ENCODE peak calls at places on chromosomes 12 and 14, in nine cellular contexts. One of them, this sample, is unnamed.

GRCh38 chr14:101086926-101087325 is 183.4 kb upstream of the RTL1 start:
- DNase-seq in activated CD8-positive, alpha-beta memory T cell treated with anti-CD3 and anti-CD28 coated beads, Interleukin-2, amount 10 ng/mL, durations not matched to agents 7 days and 5 days: no peak
- DNase-seq in adipocyte: no peak
- DNase-seq in AG08396: no peak
- DNase-seq in uterus: no peak
- DNase-seq in non-pigmented ciliary epithelial cell: no peak
- DNase-seq in LoVo: no peak
- DNase-seq in fibroblast of the conjunctiva: no peak
- DNase-seq in NCI-H1436: no peak
- DNase-seq in this sample: no peak

GRCh38 chr12:100114574-100114973 is 28.1 kb downstream of the BLTP3B start:
- DNase-seq in NCI-H1436: no peak
- DNase-seq in LoVo: no peak
- DNase-seq in activated CD8-positive, alpha-beta memory T cell treated with anti-CD3 and anti-CD28 coated beads, Interleukin-2, amount 10 ng/mL, durations not matched to agents 7 days and 5 days: no peak
- DNase-seq in fibroblast of the conjunctiva: peak; percentile 14
- DNase-seq in non-pigmented ciliary epithelial cell: no peak
- DNase-seq in adipocyte: peak; percentile 34
- DNase-seq in uterus: no peak
- DNase-seq in AG08396: no peak
- DNase-seq in this sample: peak; percentile 12

GRCh38 chr12:119916111-119916510 is 39.0 kb upstream of the CIT start:
- DNase-seq in AG08396: no peak
- DNase-seq in LoVo: no peak
- DNase-seq in adipocyte: no peak
- DNase-seq in NCI-H1436: no peak
- DNase-seq in activated CD8-positive, alpha-beta memory T cell treated with anti-CD3 and anti-CD28 coated beads, Interleukin-2, amount 10 ng/mL, durations not matched to agents 7 days and 5 days: no peak
- DNase-seq in fibroblast of the conjunctiva: no peak
- DNase-seq in uterus: no peak
- DNase-seq in non-pigmented ciliary epithelial cell: no peak
- DNase-seq in this sample: no peak

GRCh38 chr14:40004871-40005503 is 572.8 kb upstream of the FBXO33 start:
- DNase-seq in non-pigmented ciliary epithelial cell: no peak
- DNase-seq in uterus: no peak
- DNase-seq in fibroblast of the conjunctiva: no peak
- DNase-seq in NCI-H1436: no peak
- DNase-seq in adipocyte: no peak
- DNase-seq in AG08396: no peak
- DNase-seq in LoVo: no peak
- DNase-seq in activated CD8-positive, alpha-beta memory T cell treated with anti-CD3 and anti-CD28 coated beads, Interleukin-2, amount 10 ng/mL, durations not matched to agents 7 days and 5 days: no peak
- DNase-seq in this sample: no peak

GRCh38 chr14:75200451-75200850 is 24.0 kb upstream of the TMED10 start:
- DNase-seq in AG08396: no peak
- DNase-seq in non-pigmented ciliary epithelial cell: no peak
- DNase-seq in activated CD8-positive, alpha-beta memory T cell treated with anti-CD3 and anti-CD28 coated beads, Interleukin-2, amount 10 ng/mL, durations not matched to agents 7 days and 5 days: no peak
- DNase-seq in LoVo: peak; percentile 86
- DNase-seq in NCI-H1436: no peak
- DNase-seq in uterus: no peak
- DNase-seq in fibroblast of the conjunctiva: no peak
- DNase-seq in adipocyte: no peak
- DNase-seq in this sample: no peak

GRCh38 chr14:99774526-99775307 is 18.5 kb upstream of the EML1 start:
- DNase-seq in fibroblast of the conjunctiva: no peak
- DNase-seq in adipocyte: no peak
- DNase-seq in uterus: peak; percentile 72
- DNase-seq in NCI-H1436: no peak
- DNase-seq in activated CD8-positive, alpha-beta memory T cell treated with anti-CD3 and anti-CD28 coated beads, Interleukin-2, amount 10 ng/mL, durations not matched to agents 7 days and 5 days: no peak
- DNase-seq in non-pigmented ciliary epithelial cell: no peak
- DNase-seq in LoVo: no peak
- DNase-seq in AG08396: no peak
- DNase-seq in this sample: no peak

GRCh38 chr12:121964813-121965643 is 46.6 kb downstream of the CFAP251 start:
- DNase-seq in activated CD8-positive, alpha-beta memory T cell treated with anti-CD3 and anti-CD28 coated beads, Interleukin-2, amount 10 ng/mL, durations not matched to agents 7 days and 5 days: no peak
- DNase-seq in AG08396: peak; percentile 29
- DNase-seq in fibroblast of the conjunctiva: no peak
- DNase-seq in NCI-H1436: no peak
- DNase-seq in non-pigmented ciliary epithelial cell: no peak
- DNase-seq in adipocyte: peak; percentile 7
- DNase-seq in LoVo: no peak
- DNase-seq in uterus: no peak
- DNase-seq in this sample: peak; percentile 29

GRCh38 chr12:105978276-105978675 is 160.5 kb downstream of the NUAK1 start:
- DNase-seq in adipocyte: no peak
- DNase-seq in activated CD8-positive, alpha-beta memory T cell treated with anti-CD3 and anti-CD28 coated beads, Interleukin-2, amount 10 ng/mL, durations not matched to agents 7 days and 5 days: no peak
- DNase-seq in uterus: no peak
- DNase-seq in non-pigmented ciliary epithelial cell: no peak
- DNase-seq in AG08396: no peak
- DNase-seq in fibroblast of the conjunctiva: no peak
- DNase-seq in NCI-H1436: no peak
- DNase-seq in LoVo: no peak
- DNase-seq in this sample: no peak

GRCh38 chr12:44775916-44776315 is 100.2 kb downstream of the NELL2 start:
- DNase-seq in uterus: no peak
- DNase-seq in fibroblast of the conjunctiva: no peak
- DNase-seq in AG08396: no peak
- DNase-seq in LoVo: no peak
- DNase-seq in activated CD8-positive, alpha-beta memory T cell treated with anti-CD3 and anti-CD28 coated beads, Interleukin-2, amount 10 ng/mL, durations not matched to agents 7 days and 5 days: no peak
- DNase-seq in non-pigmented ciliary epithelial cell: no peak
- DNase-seq in adipocyte: no peak
- DNase-seq in NCI-H1436: no peak
- DNase-seq in this sample: no peak

GRCh38 chr12:77537648-77538047 is 293.0 kb upstream of the NAV3 start:
- DNase-seq in activated CD8-positive, alpha-beta memory T cell treated with anti-CD3 and anti-CD28 coated beads, Interleukin-2, amount 10 ng/mL, durations not matched to agents 7 days and 5 days: no peak
- DNase-seq in uterus: no peak
- DNase-seq in AG08396: no peak
- DNase-seq in fibroblast of the conjunctiva: peak; percentile 3
- DNase-seq in NCI-H1436: no peak
- DNase-seq in non-pigmented ciliary epithelial cell: no peak
- DNase-seq in LoVo: no peak
- DNase-seq in adipocyte: peak; percentile 76
- DNase-seq in this sample: no peak

GRCh38 chr14:80584638-80585505 is 356.7 kb downstream of the CEP128 start:
- DNase-seq in LoVo: peak; percentile 23
- DNase-seq in fibroblast of the conjunctiva: no peak
- DNase-seq in non-pigmented ciliary epithelial cell: no peak
- DNase-seq in adipocyte: no peak
- DNase-seq in AG08396: no peak
- DNase-seq in activated CD8-positive, alpha-beta memory T cell treated with anti-CD3 and anti-CD28 coated beads, Interleukin-2, amount 10 ng/mL, durations not matched to agents 7 days and 5 days: no peak
- DNase-seq in uterus: no peak
- DNase-seq in NCI-H1436: no peak
- DNase-seq in this sample: peak; percentile 9

GRCh38 chr12:104719700-104720345 is 238.3 kb downstream of the SLC41A2 start:
- DNase-seq in LoVo: no peak
- DNase-seq in non-pigmented ciliary epithelial cell: no peak
- DNase-seq in NCI-H1436: no peak
- DNase-seq in fibroblast of the conjunctiva: no peak
- DNase-seq in uterus: no peak
- DNase-seq in activated CD8-positive, alpha-beta memory T cell treated with anti-CD3 and anti-CD28 coated beads, Interleukin-2, amount 10 ng/mL, durations not matched to agents 7 days and 5 days: no peak
- DNase-seq in AG08396: no peak
- DNase-seq in adipocyte: no peak
- DNase-seq in this sample: no peak

GRCh38 chr12:47231456-47231855 is 151.7 kb upstream of the AMIGO2 start:
- DNase-seq in activated CD8-positive, alpha-beta memory T cell treated with anti-CD3 and anti-CD28 coated beads, Interleukin-2, amount 10 ng/mL, durations not matched to agents 7 days and 5 days: no peak
- DNase-seq in uterus: no peak
- DNase-seq in LoVo: no peak
- DNase-seq in fibroblast of the conjunctiva: no peak
- DNase-seq in non-pigmented ciliary epithelial cell: no peak
- DNase-seq in AG08396: no peak
- DNase-seq in NCI-H1436: no peak
- DNase-seq in adipocyte: no peak
- DNase-seq in this sample: no peak

GRCh38 chr14:55707365-55707804 is 127.4 kb downstream of the KTN1 start:
- DNase-seq in fibroblast of the conjunctiva: peak; percentile 37
- DNase-seq in uterus: no peak
- DNase-seq in non-pigmented ciliary epithelial cell: peak; percentile 22
- DNase-seq in LoVo: peak; percentile 53
- DNase-seq in adipocyte: peak; percentile 88
- DNase-seq in NCI-H1436: peak; percentile 30
- DNase-seq in activated CD8-positive, alpha-beta memory T cell treated with anti-CD3 and anti-CD28 coated beads, Interleukin-2, amount 10 ng/mL, durations not matched to agents 7 days and 5 days: no peak
- DNase-seq in AG08396: peak; percentile 15
- DNase-seq in this sample: peak; percentile 42

GRCh38 chr14:106501898-106502297 is 975.5 kb downstream of the TMEM121 start:
- DNase-seq in fibroblast of the conjunctiva: no peak
- DNase-seq in activated CD8-positive, alpha-beta memory T cell treated with anti-CD3 and anti-CD28 coated beads, Interleukin-2, amount 10 ng/mL, durations not matched to agents 7 days and 5 days: no peak
- DNase-seq in uterus: no peak
- DNase-seq in AG08396: no peak
- DNase-seq in non-pigmented ciliary epithelial cell: no peak
- DNase-seq in adipocyte: no peak
- DNase-seq in LoVo: no peak
- DNase-seq in NCI-H1436: no peak
- DNase-seq in this sample: no peak

GRCh38 chr14:38278035-38278434 is 22.1 kb upstream of the CLEC14A start:
- DNase-seq in AG08396: no peak
- DNase-seq in activated CD8-positive, alpha-beta memory T cell treated with anti-CD3 and anti-CD28 coated beads, Interleukin-2, amount 10 ng/mL, durations not matched to agents 7 days and 5 days: no peak
- DNase-seq in uterus: no peak
- DNase-seq in non-pigmented ciliary epithelial cell: no peak
- DNase-seq in NCI-H1436: no peak
- DNase-seq in LoVo: no peak
- DNase-seq in adipocyte: no peak
- DNase-seq in fibroblast of the conjunctiva: no peak
- DNase-seq in this sample: no peak

This sample was measured in HFF-Myc.